ENCODE peak calls at places on chromosome 6, in seven cellular contexts. X is pancreas; E is activated naive CD4-positive, alpha-beta T cell; N is cardiac fibroblast; W is EH; M is mesothelial cell of epicardium; O is NCI-H1105. K is an unnamed sample.

GRCh38 chr6:53042112-53042511 is 23.1 kb upstream of the FBXO9 start:
- DNase-seq in X (no peak), E (no peak), N (peak; percentile 75), W (peak; percentile 96), M (no peak), O (no peak), K (no peak)

GRCh38 chr6:156808287-156808686 is 31.1 kb downstream of the ARID1B start:
- DNase-seq in X (no peak), E (no peak), N (peak; percentile 59), W (no peak), M (no peak), O (no peak), K (no peak)

GRCh38 chr6:133241088-133241900 is at the start of gene EYA4:
- DNase-seq in X (no peak), E (no peak), N (peak; percentile 26), W (peak; percentile 2), M (peak; percentile 61), O (no peak), K (no peak)

GRCh38 chr6:167827588-167828324 is 1.0 kb downstream of the AFDN start:
- DNase-seq in X (peak; percentile 57), E (peak; percentile 4), N (peak; percentile 58), W (peak; percentile 44), M (peak; percentile 64), O (peak; percentile 61), K (peak; percentile 61)

GRCh38 chr6:95741001-95741400 is 163.7 kb downstream of the MANEA start:
- DNase-seq in X (no peak), E (no peak), N (no peak), W (no peak), M (no peak), O (no peak), K (no peak)

GRCh38 chr6:159193923-159194322 is 24.7 kb downstream of the FNDC1 start:
- DNase-seq in X (no peak), E (no peak), N (peak; percentile 48), W (peak; percentile 68), M (no peak), O (no peak), K (no peak)

GRCh38 chr6:95743591-95743990 is 166.3 kb downstream of the MANEA start:
- DNase-seq in X (no peak), E (no peak), N (no peak), W (no peak), M (no peak), O (no peak), K (no peak)

GRCh38 chr6:37021356-37022129 is 16.1 kb downstream of the FGD2 start:
- DNase-seq in X (no peak), E (peak; percentile 62), N (peak; percentile 77), W (peak; percentile 55), M (no peak), O (peak; percentile 16), K (no peak)

GRCh38 chr6:34146021-34146782 is at the start of gene GRM4:
- DNase-seq in X (no peak), E (no peak), N (no peak), W (no peak), M (no peak), O (no peak), K (no peak)

GRCh38 chr6:129795261-129795660 is 65.9 kb downstream of the TMEM244 start:
- DNase-seq in X (no peak), E (no peak), N (no peak), W (no peak), M (no peak), O (peak; percentile 2), K (no peak)

GRCh38 chr6:28985396-28986164 is 19.5 kb downstream of the ZNF311 start:
- DNase-seq in X (peak; percentile 88), E (no peak), N (peak; percentile 99), W (peak; percentile 98), M (peak; percentile 83), O (peak; percentile 91), K (peak; percentile 86)

GRCh38 chr6:13760307-13760706 is 48.7 kb upstream of the RANBP9 start:
- DNase-seq in X (no peak), E (no peak), N (no peak), W (no peak), M (no peak), O (no peak), K (no peak)

GRCh38 chr6:167477688-167478087 is 152.8 kb downstream of the TTLL2 start:
- DNase-seq in X (no peak), E (no peak), N (no peak), W (no peak), M (no peak), O (no peak), K (no peak)

GRCh38 chr6:21321076-21321475 is 272.5 kb upstream of the SOX4 start:
- DNase-seq in X (no peak), E (no peak), N (no peak), W (no peak), M (no peak), O (no peak), K (no peak)

GRCh38 chr6:107847844-107848802 is 24.0 kb upstream of the SCML4 start:
- DNase-seq in X (peak; percentile 81), E (peak; percentile 76), N (peak; percentile 85), W (peak; percentile 85), M (peak; percentile 96), O (peak; percentile 67), K (peak; percentile 90)

GRCh38 chr6:165985926-165986646 is 181.6 kb downstream of the TBXT start:
- DNase-seq in X (no peak), E (no peak), N (no peak), W (no peak), M (no peak), O (no peak), K (no peak)

GRCh38 chr6:122683996-122684651 is 73.9 kb downstream of the PKIB start:
- DNase-seq in X (no peak), E (no peak), N (no peak), W (no peak), M (no peak), O (no peak), K (no peak)

GRCh38 chr6:166672146-166672545 is 45.1 kb upstream of the RPS6KA2 start:
- DNase-seq in X (no peak), E (no peak), N (no peak), W (no peak), M (no peak), O (no peak), K (no peak)

GRCh38 chr6:39941820-39942219 is 7.6 kb upstream of the MOCS1 start:
- DNase-seq in X (no peak), E (no peak), N (no peak), W (no peak), M (no peak), O (no peak), K (no peak)